ENCODE peak calls at places on chromosome 19, in four cellular contexts. P is HCT116, N is GM23248, Y is mammary epithelial cell. Q is an unnamed sample.

GRCh38 chr19:40304306-40304705 is 19.2 kb upstream of the AKT2 start:
- DNase-seq in P (no peak), N (no peak), Y (no peak), Q (no peak)

GRCh38 chr19:4343845-4344713 is 717 bp downstream of the MPND start:
- DNase-seq in Y (no peak), N (no peak), P (no peak), Q (no peak)

GRCh38 chr19:7216373-7216902 is 77.8 kb downstream of the INSR start:
- DNase-seq in N (no peak), Y (no peak), P (no peak), Q (no peak)

GRCh38 chr19:39641773-39642172 is 13.9 kb upstream of the LGALS16 start:
- DNase-seq in Y (no peak), N (no peak), P (no peak), Q (no peak)

GRCh38 chr19:20351244-20351643 is 184.2 kb downstream of the ZNF486 start:
- DNase-seq in N (no peak), Y (no peak), P (no peak), Q (no peak)

GRCh38 chr19:40798997-40799557 is at the start of gene EGLN2:
- DNase-seq in P (no peak), N (no peak), Y (no peak), Q (no peak)

GRCh38 chr19:54674021-54674617 is 11.3 kb downstream of the LILRB4 start:
- DNase-seq in N (peak; percentile 61), Y (peak; percentile 8), P (peak; percentile 34), Q (peak; percentile 55)

GRCh38 chr19:4620675-4621074 is 18.6 kb upstream of the TNFAIP8L1 start:
- DNase-seq in N (peak; percentile 49), P (no peak), Y (no peak), Q (no peak)

GRCh38 chr19:45990113-45990728 is 5.0 kb upstream of the CCDC61 start:
- DNase-seq in Y (no peak), P (no peak), N (no peak), Q (no peak)

GRCh38 chr19:15223649-15224371 is 8.4 kb downstream of the EPHX3 start:
- DNase-seq in Y (no peak), N (peak; percentile 52), P (no peak), Q (peak; percentile 56)

GRCh38 chr19:30778961-30779690 is 406.9 kb downstream of the ZNF536 start:
- DNase-seq in N (no peak), Y (no peak), P (no peak), Q (no peak)

GRCh38 chr19:31154021-31154420 is 195.2 kb downstream of the TSHZ3 start:
- DNase-seq in Y (peak; percentile 95), P (no peak), N (peak; percentile 24), Q (no peak)

GRCh38 chr19:10491472-10492047 is 11.6 kb downstream of the KEAP1 start:
- DNase-seq in P (no peak), N (no peak), Y (no peak), Q (no peak)

DNA sequence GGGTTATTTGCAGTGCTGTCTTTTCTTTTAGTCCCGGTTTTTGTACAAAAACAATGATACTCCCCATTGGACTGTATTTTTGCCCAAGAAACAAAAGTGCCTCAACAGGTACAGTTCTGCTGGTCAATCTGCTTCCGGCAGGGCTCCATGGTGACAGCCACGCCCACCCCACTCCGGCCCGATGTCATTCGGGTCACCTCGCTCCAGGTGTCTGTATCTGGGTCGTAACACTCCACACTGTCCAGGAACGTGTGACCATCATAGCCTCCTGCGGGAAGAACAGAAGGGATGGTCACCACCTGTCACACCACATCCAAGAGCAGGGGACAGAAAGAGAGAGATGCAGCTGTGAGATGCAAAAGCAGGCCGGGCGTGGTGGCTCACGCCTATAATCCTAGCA is 16.6 kb downstream of the KEAP1 start:
- DNase-seq in P (no peak), N (no peak), Y (no peak), Q (no peak)
- H4K20me1 ChIP-seq in P (no peaks in the 10 kb centered on the region), N (no peaks in the 10 kb centered on the region), Y (no peaks in the 10 kb centered on the region), Q (peaks cover 11% of the 10 kb centered on the region)

GRCh38 chr19:43544077-43544476 is 11.1 kb downstream of the ZNF575 start:
- DNase-seq in P (no peak), N (no peak), Y (no peak), Q (no peak)

GRCh38 chr19:43546581-43546980 is 13.6 kb downstream of the ZNF575 start:
- DNase-seq in P (no peak), N (no peak), Y (no peak), Q (no peak)

GRCh38 chr19:43545981-43546380 is 13.0 kb downstream of the ZNF575 start:
- DNase-seq in P (no peak), N (no peak), Y (no peak), Q (no peak)

GRCh38 chr19:43541920-43542650 is 9.1 kb downstream of the ZNF575 start:
- DNase-seq in N (no peak), P (no peak), Y (no peak), Q (no peak)

DNA sequence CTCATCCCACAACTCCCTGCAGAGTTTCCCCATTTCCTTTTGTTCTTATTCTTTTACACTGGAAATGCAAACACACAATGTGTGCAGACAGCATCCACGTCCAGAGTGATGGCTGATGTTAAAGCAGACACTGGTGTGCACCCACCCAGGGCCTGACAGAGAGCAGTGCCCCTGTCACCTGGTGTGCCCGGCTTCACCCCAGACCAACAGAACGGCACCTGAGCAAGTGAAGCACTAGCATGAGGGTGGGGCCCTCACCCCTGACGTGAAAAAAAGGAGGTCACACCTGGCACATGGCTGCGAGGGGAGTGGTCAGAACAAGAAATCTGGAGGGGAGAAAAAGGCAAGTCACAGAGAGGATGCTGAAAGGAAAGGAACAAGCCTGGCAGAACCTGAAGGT is 12.3 kb downstream of the ZNF575 start:
- DNase-seq in Y (no peak), P (no peak), N (no peak), Q (no peak)
- H3K36me3 ChIP-seq in Y (peaks cover 6% of the 10 kb centered on the region), P (peaks cover 10% of the 10 kb centered on the region), N (no peaks in the 10 kb centered on the region), Q (no peaks in the 10 kb centered on the region)

DNA sequence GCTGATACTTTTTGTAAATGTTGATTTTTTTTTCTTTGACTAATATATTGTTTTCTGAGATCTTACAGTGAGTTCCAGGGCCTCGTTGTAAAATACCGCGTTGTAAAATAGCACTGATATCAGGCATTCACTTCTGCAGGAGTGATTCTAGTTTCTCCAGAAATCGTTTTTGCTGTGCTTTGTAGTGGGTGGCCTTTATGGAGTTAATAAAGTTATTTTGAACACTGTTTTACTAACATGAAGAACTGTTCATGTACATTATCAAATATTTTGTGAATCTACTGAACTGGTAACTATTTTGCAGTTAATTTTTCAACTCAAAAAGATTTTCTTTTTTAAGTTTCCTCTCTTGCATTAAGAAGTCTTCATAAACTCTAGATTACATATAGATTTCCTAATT is 985 bp upstream of the ZNF266 start:
- DNase-seq in Y (no peak), P (no peak), N (no peak), Q (no peak)
- H3K9ac ChIP-seq in Y (no peak overlapping the region), P (no peak overlapping the region), N (peak overlapping the region; percentile 99), Q (no peak overlapping the region)

GRCh38 chr19:49856574-49857021 is 5.6 kb downstream of the PTOV1 start:
- DNase-seq in P (no peak), Y (no peak), N (no peak), Q (no peak)

GRCh38 chr19:49854861-49855263 is 3.9 kb downstream of the PTOV1 start:
- DNase-seq in N (no peak), P (no peak), Y (no peak), Q (no peak)

GRCh38 chr19:49853852-49854849 is 3.2 kb downstream of the PTOV1 start:
- DNase-seq in N (no peak), P (no peak), Y (no peak), Q (no peak)

GRCh38 chr19:49855676-49856573 is 5.0 kb downstream of the PTOV1 start:
- DNase-seq in P (no peak), N (no peak), Y (no peak), Q (no peak)

DNA sequence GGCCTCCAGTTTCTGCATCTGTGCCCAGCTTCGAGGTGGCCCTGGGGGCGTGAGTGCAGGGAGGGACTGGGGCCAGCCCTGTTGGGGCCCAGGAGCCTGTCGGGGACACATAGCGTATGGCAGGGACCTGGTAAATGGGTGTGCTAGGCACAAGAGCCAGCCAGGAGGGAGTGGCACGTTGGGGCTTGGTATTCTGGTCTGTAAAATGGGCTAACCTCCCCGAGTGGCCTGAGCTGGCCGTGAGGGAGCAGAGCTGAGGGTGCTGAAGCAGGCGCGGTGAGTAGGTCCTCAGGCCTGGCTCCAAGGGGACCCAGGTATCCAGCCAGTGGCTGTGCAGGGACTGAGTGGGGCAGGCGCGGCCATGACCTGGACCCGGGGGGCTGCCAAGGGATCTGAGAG is 4.3 kb downstream of the PTOV1 start:
- DNase-seq in N (no peak), P (no peak), Y (no peak), Q (no peak)
- H4K20me1 ChIP-seq in N (no peaks in the 10 kb centered on the region), P (no peaks in the 10 kb centered on the region), Y (no peaks in the 10 kb centered on the region), Q (peaks cover 88% of the 10 kb centered on the region)

GRCh38 chr19:18862976-18863842 is 31.4 kb downstream of the UPF1 start:
- DNase-seq in N (no peak), P (no peak), Y (no peak), Q (no peak)
- H3K36me3 ChIP-seq in N (peaks cover 47% of the 10 kb centered on the region), P (peaks cover 53% of the 10 kb centered on the region), Y (peaks cover 40% of the 10 kb centered on the region), Q (no peaks in the 10 kb centered on the region)

DNA sequence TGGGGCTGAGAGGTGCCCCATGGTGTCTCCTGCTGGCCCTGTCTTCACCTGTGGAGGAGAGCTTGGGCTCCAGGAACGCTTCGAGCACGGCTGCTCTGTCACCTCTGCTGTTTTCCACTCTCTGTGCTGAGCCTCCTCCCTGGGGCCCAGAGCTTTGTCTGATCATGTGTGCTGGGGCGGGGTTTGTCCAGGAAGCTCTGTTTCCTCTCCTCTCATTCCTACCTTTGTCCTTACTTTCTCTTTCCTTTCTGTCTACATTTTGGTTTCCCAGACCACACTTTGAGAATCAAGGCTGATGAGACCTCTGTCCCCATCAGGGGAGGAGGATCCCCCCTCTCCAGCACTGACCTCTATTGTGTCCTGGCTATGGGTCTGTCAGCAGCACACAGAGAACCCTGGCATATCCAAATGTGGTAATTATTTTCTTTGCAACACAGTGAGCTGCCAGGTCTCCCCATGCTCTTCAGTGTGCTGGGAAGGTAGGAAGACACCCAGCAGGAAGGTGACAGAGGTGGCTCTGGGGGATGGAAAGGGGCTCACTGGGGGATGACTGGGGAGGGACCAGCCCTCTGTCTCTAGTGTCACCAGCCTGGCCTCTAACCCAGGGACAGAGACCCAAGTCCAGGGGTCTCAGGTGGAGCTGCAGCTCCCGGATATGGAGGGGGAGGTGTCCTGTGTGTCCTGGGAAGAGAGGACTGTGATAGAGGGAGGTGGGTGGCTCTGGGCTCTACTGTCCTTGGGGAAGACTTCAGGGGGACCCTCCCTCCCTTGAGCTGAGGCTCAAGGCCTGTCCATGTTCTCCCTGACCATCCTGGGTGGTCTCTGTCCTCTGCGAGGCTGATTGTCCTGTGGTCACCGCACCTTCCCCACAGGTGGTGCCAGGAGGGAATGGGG is at the start of gene CEACAM1:
- DNase-seq in N (peak; percentile 12), P (no peak), Y (peak; percentile 58), Q (no peak)
- H3K9ac ChIP-seq in N (no peak within 1 kb of the TSS), P (no peak within 1 kb of the TSS), Y (peak within 1 kb of the TSS; percentile 41), Q (no peak within 1 kb of the TSS)

DNA sequence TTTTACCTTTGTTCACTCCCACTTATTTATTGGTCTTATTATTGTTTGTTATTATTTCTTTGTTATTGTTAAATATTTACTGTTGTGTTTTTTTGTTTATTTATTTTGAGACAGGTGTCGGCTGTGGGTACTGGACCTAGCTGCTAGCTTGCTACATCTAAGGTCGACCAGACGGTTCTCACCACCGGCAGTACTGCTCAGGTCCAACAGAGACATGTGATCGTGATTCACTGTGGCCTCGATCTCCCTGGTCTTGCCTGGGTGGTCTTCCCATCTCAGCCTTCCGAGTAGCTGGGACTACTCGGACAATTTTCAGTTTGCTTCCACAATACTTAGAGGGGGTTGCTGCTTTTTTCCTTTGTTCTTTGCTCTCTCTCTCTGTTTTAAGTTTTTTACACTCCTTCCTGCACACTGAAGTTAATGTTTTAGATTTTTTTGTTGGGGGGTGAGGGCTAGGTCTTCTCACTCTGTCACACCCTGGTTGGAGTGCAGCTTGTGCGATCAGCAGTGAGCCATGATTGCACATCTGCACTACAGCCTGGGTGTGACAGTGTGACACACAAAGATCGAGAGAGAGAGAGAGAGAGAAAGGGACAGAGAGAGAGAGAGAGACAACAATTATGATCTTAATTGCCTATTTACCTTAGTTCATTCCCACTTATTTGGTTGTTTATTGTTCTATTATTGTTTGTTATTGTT is 1432.4 kb downstream of the UQCRFS1 start:
- DNase-seq in P (no peak), Y (no peak), N (no peak), Q (no peak)
- H4K20me1 ChIP-seq in P (no peaks in the 10 kb centered on the region), Y (no peaks in the 10 kb centered on the region), N (peaks cover 4% of the 10 kb centered on the region), Q (no peaks in the 10 kb centered on the region)

Q was measured in neural progenitor cell.